ENCODE peak calls at places on chromosomes 5 and 9, in seven cellular contexts. R is AG08396; V is cardiac fibroblast; W is ovary; N is OCI-M1; Y is activated CD4-positive, alpha-beta T cell treated with anti-CD3 and anti-CD28 coated beads, Interleukin-2, amount 10 ng/mL, durations not matched to agents 7 days and 5 days; O is H7. I is an unnamed sample.

GRCh38 chr5:33808699-33809098 is 83.1 kb downstream of the ADAMTS12 start:
- DNase-seq in R (no peak), V (peak), W (no peak), N (no peak), Y (no peak), O (no peak), I (no peak)

GRCh38 chr9:97636903-97637302 is 3.3 kb downstream of the NCBP1 start:
- DNase-seq in R (no peak), V (no peak), W (no peak), N (peak), Y (no peak), O (no peak), I (no peak)

GRCh38 chr5:167582263-167582662 is 709.2 kb upstream of the WWC1 start:
- DNase-seq in R (no peak), V (peak), W (no peak), N (no peak), Y (no peak), O (no peak), I (no peak)

GRCh38 chr5:174282391-174282790 is 236.9 kb downstream of the NSG2 start:
- DNase-seq in R (no peak), V (no peak), W (no peak), N (no peak), Y (no peak), O (no peak), I (no peak)

GRCh38 chr5:166356096-166356495 is 1935.3 kb upstream of the WWC1 start:
- DNase-seq in R (no peak), V (no peak), W (no peak), N (no peak), Y (no peak), O (no peak), I (no peak)

GRCh38 chr5:31675472-31675871 is 36.5 kb downstream of the PDZD2 start:
- DNase-seq in R (no peak), V (no peak), W (no peak), N (no peak), Y (no peak), O (no peak), I (no peak)

GRCh38 chr5:8418049-8418426 is 549.1 kb downstream of the MTRR start:
- DNase-seq in R (no peak), V (no peak), W (no peak), N (no peak), Y (no peak), O (no peak), I (no peak)

GRCh38 chr5:109992264-109992915 is 302.7 kb downstream of the MAN2A1 start:
- DNase-seq in R (no peak), V (no peak), W (no peak), N (no peak), Y (no peak), O (no peak), I (no peak)

GRCh38 chr9:69143291-69143690 is 30.8 kb upstream of the TJP2 start:
- DNase-seq in R (no peak), V (peak), W (no peak), N (no peak), Y (no peak), O (no peak), I (no peak)

GRCh38 chr9:70924905-70925547 is 196.4 kb downstream of the TRPM3 start:
- DNase-seq in R (peak), V (peak), W (peak), N (peak), Y (peak), O (peak), I (no peak)

GRCh38 chr9:126399251-126399650 is 72.6 kb downstream of the MVB12B start:
- DNase-seq in R (peak), V (peak), W (no peak), N (no peak), Y (no peak), O (no peak), I (no peak)

GRCh38 chr9:13529321-13530104 is 250.0 kb upstream of the MPDZ start:
- DNase-seq in R (no peak), V (peak), W (no peak), N (peak), Y (no peak), O (no peak), I (peak)

GRCh38 chr9:72065076-72065475 is 4.7 kb upstream of the C9orf57 start:
- DNase-seq in R (no peak), V (peak), W (no peak), N (no peak), Y (no peak), O (no peak), I (no peak)

GRCh38 chr5:149641000-149641576 is 59.8 kb downstream of the ARHGEF37 start:
- DNase-seq in R (peak), V (peak), W (peak), N (peak), Y (no peak), O (no peak), I (no peak)

GRCh38 chr5:10635257-10635860 is 71.5 kb downstream of the ANKRD33B start:
- DNase-seq in R (no peak), V (peak), W (no peak), N (no peak), Y (peak), O (peak), I (no peak)

GRCh38 chr9:134319306-134320194 is 6.7 kb upstream of the RXRA start:
- DNase-seq in R (no peak), V (no peak), W (peak), N (no peak), Y (no peak), O (peak), I (peak)

GRCh38 chr9:76741524-76741923 is 22.7 kb upstream of the PCA3 start:
- DNase-seq in R (no peak), V (no peak), W (no peak), N (no peak), Y (no peak), O (peak), I (no peak)

GRCh38 chr5:65893749-65894430 is 32.5 kb upstream of the ERBIN start:
- DNase-seq in R (no peak), V (no peak), W (no peak), N (no peak), Y (no peak), O (peak), I (no peak)

GRCh38 chr5:171630670-171631065 is 154.9 kb upstream of the SMIM23 start:
- DNase-seq in R (no peak), V (no peak), W (no peak), N (no peak), Y (no peak), O (no peak), I (no peak)

GRCh38 chr5:79464695-79465332 is 49.1 kb downstream of the HOMER1 start:
- DNase-seq in R (peak), V (peak), W (no peak), N (peak), Y (no peak), O (no peak), I (no peak)

GRCh38 chr9:71681708-71682268 is 86.5 kb downstream of the CEMIP2 start:
- DNase-seq in R (no peak), V (peak), W (no peak), N (peak), Y (no peak), O (no peak), I (no peak)

GRCh38 chr5:17438027-17438426 is 60.0 kb upstream of the TAF11L2 start:
- DNase-seq in R (no peak), V (no peak), W (no peak), N (no peak), Y (no peak), O (peak), I (no peak)

GRCh38 chr9:116115731-116116353 is 37.7 kb upstream of the PAPPA start:
- DNase-seq in R (peak), V (peak), W (no peak), N (no peak), Y (no peak), O (no peak), I (no peak)

I was measured in right cardiac atrium.